ENCODE peak calls at places on chromosomes 12 and 14, in five cellular contexts. A is uterus; X is activated naive CD4-positive, alpha-beta T cell; S is CD4-positive, alpha-beta T cell; U is stimulated activated CD8-positive, alpha-beta memory T cell treated with anti-CD3 and anti-CD28 coated beads, Interleukin-4, amount 100 ng/mL, for 1 hour. G is an unnamed sample.

GRCh38 chr14:22890416-22890815 is 7.4 kb downstream of the REM2 start:
- DNase-seq in U (no peak), A (no peak), S (no peak), X (no peak), G (no peak)

GRCh38 chr12:124655317-124656213 is 88.2 kb upstream of the NCOR2 start:
- DNase-seq in S (no peak), X (no peak), U (no peak), A (peak; percentile 86), G (no peak)

GRCh38 chr12:24839268-24839791 is 109.6 kb downstream of the BCAT1 start:
- DNase-seq in X (no peak), U (no peak), A (no peak), S (no peak), G (no peak)

GRCh38 chr14:35829449-35829848 is 3.3 kb downstream of the BRMS1L start:
- DNase-seq in S (no peak), X (no peak), A (no peak), U (no peak), G (no peak)

GRCh38 chr12:32702470-32702869 is 23.4 kb downstream of the DNM1L start:
- DNase-seq in S (no peak), U (no peak), A (no peak), X (no peak), G (no peak)

GRCh38 chr12:56599797-56600196 is 30.3 kb downstream of the BAZ2A start:
- DNase-seq in U (no peak), A (no peak), X (no peak), S (no peak), G (no peak)

GRCh38 chr12:124109760-124110159 is 136.7 kb downstream of the ZNF664 start:
- DNase-seq in U (no peak), S (no peak), A (no peak), X (no peak), G (no peak)

GRCh38 chr12:50087995-50088394 is 2.9 kb downstream of the SMARCD1 start:
- DNase-seq in S (no peak), U (no peak), X (no peak), A (no peak), G (no peak)

GRCh38 chr14:24095196-24096068 is 1.3 kb downstream of the PCK2 start:
- DNase-seq in U (no peak), A (peak; percentile 32), S (no peak), X (no peak), G (no peak)

GRCh38 chr12:46260153-46260912 is 8.5 kb downstream of the SLC38A1 start:
- DNase-seq in U (no peak), A (no peak), S (no peak), X (no peak), G (no peak)

GRCh38 chr12:49909826-49910225 is 6.1 kb upstream of the FAIM2 start:
- DNase-seq in U (no peak), S (no peak), X (no peak), A (no peak), G (no peak)

GRCh38 chr12:124750787-124751471 is 112.7 kb downstream of the SCARB1 start:
- DNase-seq in A (no peak), U (no peak), X (no peak), S (no peak), G (no peak)

GRCh38 chr14:90111895-90112534 is 50.2 kb downstream of the KCNK13 start:
- DNase-seq in X (no peak), S (no peak), A (no peak), U (no peak), G (no peak)

GRCh38 chr14:103568952-103569351 is 6.2 kb downstream of the COA8 start:
- DNase-seq in A (no peak), S (no peak), X (no peak), U (no peak), G (no peak)

GRCh38 chr12:754871-755562 is 2.6 kb downstream of the WNK1 start:
- DNase-seq in S (no peak), X (no peak), A (no peak), U (no peak), G (no peak)

GRCh38 chr12:4210158-4210557 is 63.4 kb upstream of the CCND2 start:
- DNase-seq in X (no peak), S (no peak), A (no peak), U (no peak), G (no peak)

GRCh38 chr12:48824112-48824511 is 5.8 kb downstream of the CACNB3 start:
- DNase-seq in X (no peak), S (no peak), U (no peak), A (no peak), G (no peak)

GRCh38 chr12:2877959-2878732 is 1.1 kb downstream of the RHNO1 start:
- DNase-seq in S (no peak), U (no peak), X (no peak), A (no peak), G (no peak)

GRCh38 chr14:68239988-68240387 is 420.4 kb downstream of the RAD51B start:
- DNase-seq in A (peak; percentile 76), U (no peak), S (no peak), X (no peak), G (no peak)

GRCh38 chr14:73913256-73913655 is 26.6 kb downstream of the ZNF410 start:
- DNase-seq in A (no peak), S (no peak), U (no peak), X (no peak), G (no peak)

GRCh38 chr12:6866920-6867406 is 368 bp upstream of the TPI1 start:
- DNase-seq in A (no peak), S (no peak), U (no peak), X (no peak), G (no peak)

GRCh38 chr12:105235299-105235746 is 651 bp downstream of the APPL2 start:
- DNase-seq in A (no peak), S (no peak), U (no peak), X (no peak), G (no peak)

GRCh38 chr12:64450711-64451486 is 1.0 kb upstream of the TBK1 start:
- DNase-seq in U (no peak), S (no peak), A (no peak), X (no peak), G (no peak)

GRCh38 chr12:54010972-54011664 is 2.3 kb downstream of the HOXC8 start:
- DNase-seq in S (no peak), A (no peak), U (no peak), X (no peak), G (no peak)

GRCh38 chr12:114625294-114625851 is 58.6 kb downstream of the TBX3 start:
- DNase-seq in X (no peak), S (no peak), A (peak; percentile 18), U (no peak), G (no peak)

G was measured in T-helper 9 cell.